ENCODE peak calls at places on chromosome 4, in ten cellular contexts. T is AG04450; W is heart right ventricle; Z is HL-60; Q is vagina; S is astrocyte of the spinal cord; O is GM12878; B is stimulated activated CD8-positive, alpha-beta memory T cell treated with anti-CD3 and anti-CD28 coated beads, Interleukin-7, amount 100 ng/mL, for 1 hour; X is ureter; Y is A673. A is an unnamed sample.

GRCh38 chr4:86855572-86855971 is 6.4 kb upstream of the SLC10A6 start:
- DNase-seq in Z (no peak), Q (no peak), O (no peak), Y (no peak), T (peak), W (no peak), B (no peak), X (no peak), S (peak), A (no peak)

GRCh38 chr4:100356172-100356571 is 161.7 kb downstream of the EMCN start:
- DNase-seq in W (no peak), Q (no peak), X (no peak), Y (no peak), B (no peak), O (no peak), Z (no peak), T (no peak), S (no peak), A (no peak)

GRCh38 chr4:152970102-152970820 is 34.1 kb downstream of the FHDC1 start:
- DNase-seq in T (no peak), B (no peak), X (no peak), Y (peak), S (peak), O (no peak), W (no peak), Q (peak), Z (no peak), A (no peak)

GRCh38 chr4:76212851-76213414 is 691 bp downstream of the SCARB2 start:
- DNase-seq in O (no peak), X (no peak), S (peak), Z (no peak), Q (no peak), T (no peak), B (no peak), W (no peak), Y (peak), A (no peak)

GRCh38 chr4:77443941-77444340 is 161.7 kb upstream of the CXCL13 start:
- DNase-seq in W (no peak), O (no peak), S (no peak), X (no peak), Q (no peak), T (no peak), B (no peak), Z (no peak), Y (no peak), A (no peak)

GRCh38 chr4:141158219-141158618 is 24.9 kb upstream of the RNF150 start:
- DNase-seq in B (no peak), T (no peak), Z (no peak), X (no peak), O (no peak), W (no peak), Q (no peak), S (peak), Y (peak), A (no peak)

GRCh38 chr4:2515835-2516550 is 20.5 kb upstream of the FAM193A start:
- DNase-seq in T (no peak), W (peak), B (no peak), X (no peak), S (no peak), O (no peak), Y (no peak), Q (no peak), Z (no peak), A (no peak)

GRCh38 chr4:184417802-184418511 is 56.4 kb downstream of the IRF2 start:
- DNase-seq in B (no peak), X (no peak), Y (peak), Z (no peak), S (peak), T (peak), W (no peak), Q (no peak), O (peak), A (no peak)

GRCh38 chr4:6605114-6605513 is 30.1 kb downstream of the MAN2B2 start:
- DNase-seq in S (no peak), Z (no peak), X (no peak), O (no peak), W (no peak), T (no peak), Y (no peak), B (no peak), Q (no peak), A (no peak)

GRCh38 chr4:122458625-122459024 is 2.1 kb upstream of the IL2 start:
- DNase-seq in T (no peak), X (no peak), Z (peak), S (peak), Q (no peak), W (no peak), Y (no peak), O (no peak), B (no peak), A (peak)

GRCh38 chr4:113947484-113947883 is 32.0 kb downstream of the ARSJ start:
- DNase-seq in W (no peak), Y (no peak), B (no peak), O (no peak), S (no peak), X (no peak), Q (no peak), Z (no peak), T (no peak), A (no peak)

GRCh38 chr4:82136161-82136801 is 237.5 kb downstream of the HNRNPD start:
- DNase-seq in Y (no peak), W (no peak), O (no peak), X (no peak), T (no peak), S (no peak), B (no peak), Z (no peak), Q (no peak), A (no peak)

GRCh38 chr4:122450847-122451246 is 5.7 kb downstream of the IL2 start:
- DNase-seq in T (no peak), B (no peak), Z (peak), Y (peak), S (peak), W (no peak), O (no peak), Q (no peak), X (no peak), A (peak)

GRCh38 chr4:123674752-123675151 is 278.2 kb downstream of the SPRY1 start:
- DNase-seq in B (no peak), S (no peak), Y (no peak), T (no peak), Q (no peak), X (no peak), Z (no peak), O (no peak), W (no peak), A (no peak)

GRCh38 chr4:111631157-111631999 is 513.9 kb upstream of the FAM241A start:
- DNase-seq in S (peak), T (no peak), W (no peak), Y (peak), B (no peak), Q (no peak), X (no peak), Z (no peak), O (no peak), A (no peak)

GRCh38 chr4:108360857-108361820 is 192.4 kb upstream of the LEF1 start:
- DNase-seq in B (no peak), O (no peak), X (no peak), Q (no peak), W (no peak), Z (no peak), T (peak), Y (peak), S (peak), A (no peak)

GRCh38 chr4:107153228-107153627 is 117.1 kb upstream of the DKK2 start:
- DNase-seq in B (no peak), S (no peak), Z (no peak), W (no peak), T (no peak), Q (no peak), O (no peak), X (no peak), Y (peak), A (no peak)